ENCODE peak calls at places on chromosomes 13 and 19, in four cellular contexts. N, O, Q and G are unnamed samples.

GRCh38 chr13:36814465-36814864 is 4.6 kb upstream of the RFXAP start:
- DNase-seq in N (no peak), O (no peak), Q (no peak), G (no peak)

GRCh38 chr13:45621950-45622349 is 6.4 kb upstream of the ERICH6B start:
- DNase-seq in N (no peak), O (no peak), Q (no peak), G (peak; percentile 50)

GRCh38 chr19:40519352-40520322 is 52.8 kb downstream of the SPTBN4 start:
- DNase-seq in N (no peak), O (no peak), Q (no peak), G (no peak)

GRCh38 chr13:102970542-102970941 is 95.7 kb downstream of the SLC10A2 start:
- DNase-seq in N (no peak), O (no peak), Q (no peak), G (no peak)

GRCh38 chr13:28059214-28059613 is 41.2 kb downstream of the FLT3 start:
- DNase-seq in N (no peak), O (peak; percentile 71), Q (peak; percentile 7), G (peak; percentile 36)

GRCh38 chr13:103473081-103473480 is 406.9 kb upstream of the SLC10A2 start:
- DNase-seq in N (no peak), O (no peak), Q (no peak), G (no peak)

GRCh38 chr19:41997121-41997850 is 3.3 kb upstream of the ATP1A3 start:
- DNase-seq in N (peak; percentile 53), O (no peak), Q (peak; percentile 38), G (no peak)

GRCh38 chr13:44432595-44432994 is 59.0 kb downstream of the SERP2 start:
- DNase-seq in N (no peak), O (no peak), Q (no peak), G (no peak)

GRCh38 chr13:65149687-65150086 is 2080.4 kb downstream of the PCDH9 start:
- DNase-seq in N (no peak), O (no peak), Q (no peak), G (no peak)

GRCh38 chr13:74114202-74114601 is 20.0 kb downstream of the KLF12 start:
- DNase-seq in N (no peak), O (no peak), Q (peak; percentile 37), G (no peak)

GRCh38 chr19:54674021-54674617 is 11.3 kb downstream of the LILRB4 start:
- DNase-seq in N (no peak), O (no peak), Q (peak; percentile 13), G (peak; percentile 51)

GRCh38 chr19:30028992-30029343 is 86.9 kb downstream of the URI1 start:
- DNase-seq in N (no peak), O (no peak), Q (no peak), G (no peak)

GRCh38 chr19:17873661-17874422 is 2.1 kb downstream of the SLC5A5 start:
- DNase-seq in N (peak; percentile 76), O (peak; percentile 77), Q (no peak), G (peak; percentile 41)

GRCh38 chr13:106212436-106213010 is 322.9 kb downstream of the EFNB2 start:
- DNase-seq in N (no peak), O (no peak), Q (no peak), G (no peak)

GRCh38 chr13:45828253-45828968 is 23.1 kb downstream of the SIAH3 start:
- DNase-seq in N (no peak), O (no peak), Q (no peak), G (no peak)

GRCh38 chr13:102091231-102091630 is 310.6 kb downstream of the FGF14 start:
- DNase-seq in N (no peak), O (peak; percentile 51), Q (no peak), G (peak; percentile 3)

GRCh38 chr19:50768289-50768688 is 2.0 kb upstream of the GPR32 start:
- DNase-seq in N (no peak), O (no peak), Q (no peak), G (no peak)

GRCh38 chr13:46519177-46519576 is 33.8 kb upstream of the LRCH1 start:
- DNase-seq in N (no peak), O (no peak), Q (no peak), G (peak; percentile 77)

GRCh38 chr19:16435999-16436650 is 35.6 kb downstream of the EPS15L1 start:
- DNase-seq in N (no peak), O (no peak), Q (peak; percentile 47), G (no peak)

GRCh38 chr13:46480131-46480530 is 72.8 kb upstream of the LRCH1 start:
- DNase-seq in N (no peak), O (no peak), Q (no peak), G (no peak)

GRCh38 chr13:18978447-18978846 is 203.2 kb downstream of the TUBA3C start:
- DNase-seq in N (no peak), O (no peak), Q (no peak), G (no peak)

GRCh38 chr13:98279473-98280175 is 102.6 kb upstream of the RNF113B start:
- DNase-seq in N (no peak), O (no peak), Q (no peak), G (peak; percentile 48)

GRCh38 chr19:10419200-10419645 is 1.1 kb upstream of the PDE4A start:
- DNase-seq in N (no peak), O (no peak), Q (no peak), G (no peak)

GRCh38 chr13:22198001-22198400 is 527.1 kb downstream of the FGF9 start:
- DNase-seq in N (no peak), O (no peak), Q (no peak), G (no peak)

GRCh38 chr13:91347212-91347995 is at the start of gene MIR17HG:
- DNase-seq in N (peak; percentile 94), O (peak; percentile 93), Q (peak; percentile 70), G (peak; percentile 88)
- H3K4me3 ChIP-seq in N (peak within 1 kb of the TSS; percentile 97), O (peak within 1 kb of the TSS; percentile 79), Q (peak within 1 kb of the TSS; percentile 75), G (peak within 1 kb of the TSS; percentile 54)

GRCh38 chr19:2055871-2056809 is 5.1 kb upstream of the MKNK2 start:
- DNase-seq in N (peak; percentile 74), O (no peak), Q (peak; percentile 89), G (peak; percentile 51)

GRCh38 chr19:2051771-2052704 is 994 bp upstream of the MKNK2 start:
- DNase-seq in N (peak; percentile 81), O (no peak), Q (peak; percentile 54), G (peak; percentile 71)

GRCh38 chr19:2054763-2055162 is 3.7 kb upstream of the MKNK2 start:
- DNase-seq in N (peak; percentile 87), O (no peak), Q (no peak), G (no peak)

GRCh38 chr19:2050991-2051770 is at the start of gene MKNK2:
- DNase-seq in N (peak; percentile 94), O (peak; percentile 83), Q (peak; percentile 85), G (peak; percentile 72)

GRCh38 chr19:2053601-2054389 is 2.8 kb upstream of the MKNK2 start:
- DNase-seq in N (peak; percentile 85), O (no peak), Q (peak; percentile 74), G (no peak)
- H3K4me3 ChIP-seq in N (no peak overlapping the region), O (no peak overlapping the region), Q (no peak overlapping the region), G (no peak overlapping the region)

DNA sequence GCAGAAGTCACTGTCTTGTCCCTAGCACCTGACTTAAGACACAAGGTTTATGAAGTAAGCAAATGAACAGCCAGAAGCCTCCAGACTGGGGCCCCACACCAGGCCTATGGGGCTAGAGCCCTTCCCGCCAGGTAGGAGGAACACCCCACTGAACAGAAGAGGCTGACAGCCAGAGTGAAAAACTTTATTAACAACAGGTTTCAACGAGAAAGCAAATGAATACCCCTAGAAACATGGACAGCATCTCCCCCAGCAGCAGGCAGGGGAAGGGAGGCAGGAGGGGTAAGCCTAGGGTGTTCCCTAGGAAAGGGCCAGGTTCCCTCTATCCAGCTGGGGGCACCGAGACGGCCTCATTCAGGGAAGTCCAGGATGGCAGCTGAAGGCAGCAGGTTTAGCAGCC is 1.3 kb downstream of the WDR83 start:
- DNase-seq in N (peak; percentile 49), O (no peak), Q (no peak), G (no peak)
- H3K4me3 ChIP-seq in N (no peak overlapping the region), O (peak overlapping the region; percentile 0), Q (peak overlapping the region; percentile 94), G (no peak overlapping the region)

GRCh38 chr13:112980441-112980840 is 11.4 kb downstream of the MCF2L start:
- DNase-seq in N (peak; percentile 17), O (no peak), Q (no peak), G (no peak)
- H3K4me3 ChIP-seq in N (no peak overlapping the region), O (no peak overlapping the region), Q (no peak overlapping the region), G (no peak overlapping the region)

DNA sequence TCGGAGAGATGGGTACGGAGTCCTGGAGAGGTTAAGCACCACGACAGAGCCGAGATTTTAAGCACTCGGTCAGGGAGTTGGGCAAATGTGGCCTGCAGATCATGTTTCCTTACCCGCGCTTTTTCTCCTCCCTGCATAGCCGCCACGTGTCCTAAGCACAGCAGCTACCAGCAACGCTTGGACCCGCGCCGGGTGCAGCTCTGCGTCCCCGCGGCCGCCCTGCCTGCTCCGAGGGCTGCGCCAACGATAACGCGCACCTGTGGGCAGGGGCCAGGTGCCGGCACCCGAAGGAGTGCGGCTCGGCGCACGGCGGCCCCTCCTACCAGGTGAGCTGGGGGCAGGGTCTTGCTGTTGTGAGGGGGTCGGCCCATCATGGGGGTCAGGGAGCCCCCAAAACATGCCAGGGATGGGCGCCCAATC is 24.8 kb upstream of the FXYD3 start:
- DNase-seq in N (no peak), O (no peak), Q (no peak), G (no peak)
- H3K4me3 ChIP-seq in N (no peak overlapping the region), O (no peak overlapping the region), Q (no peak overlapping the region), G (no peak overlapping the region)

GRCh38 chr19:2302319-2303208 is 5.4 kb downstream of the LINGO3 start:
- DNase-seq in N (no peak), O (no peak), Q (peak; percentile 27), G (no peak)
- H3K4me3 ChIP-seq in N (no peak overlapping the region), O (no peak overlapping the region), Q (no peak overlapping the region), G (no peak overlapping the region)

DNA sequence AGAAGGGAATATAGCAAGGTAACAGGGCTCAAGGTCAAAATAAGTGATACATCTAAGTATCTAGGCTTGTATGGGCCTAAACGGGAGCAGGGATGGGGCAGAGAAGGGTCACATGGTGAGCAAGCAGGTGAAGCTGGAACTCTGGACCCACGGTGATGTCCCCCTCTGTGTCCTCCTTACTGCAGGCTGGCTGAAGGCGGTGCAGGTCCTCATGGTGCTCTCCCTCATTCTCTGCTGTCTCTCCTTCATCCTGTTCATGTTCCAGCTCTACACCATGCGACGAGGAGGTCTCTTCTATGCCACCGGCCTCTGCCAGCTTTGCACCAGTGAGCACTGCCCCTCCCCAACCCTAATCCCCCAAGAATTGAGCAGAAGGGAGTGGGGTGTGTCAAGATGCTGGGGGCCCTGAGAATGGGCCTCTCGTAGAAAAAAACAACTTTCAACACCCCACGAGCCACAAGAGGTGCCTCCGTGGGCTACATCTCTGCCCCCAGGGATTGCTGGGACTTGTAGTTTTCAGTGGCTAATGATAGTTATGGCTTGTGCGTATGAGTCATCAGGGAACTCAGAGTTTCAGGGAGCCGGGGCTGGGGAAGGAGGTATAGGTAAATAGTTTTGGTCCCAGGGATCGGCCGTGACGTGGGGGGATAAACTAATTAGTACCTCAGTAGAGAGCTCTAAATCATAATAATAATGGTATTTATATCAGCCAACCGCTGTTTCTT is 4.0 kb downstream of the EMP3 start:
- DNase-seq in N (no peak), O (peak; percentile 68), Q (peak; percentile 36), G (no peak)
- H3K4me3 ChIP-seq in N (no peak overlapping the region), O (peak overlapping the region; percentile 52), Q (no peak overlapping the region), G (peak overlapping the region; percentile 65)